ENCODE peak calls at places on chromosomes 1 and 21, in nine cellular contexts. E is neural crest cell; A is SJSA1; T is NAMALWA; R is activated naive CD4-positive, alpha-beta T cell treated with Interleukin-2 at 50 U/mL for 16 hours; Q is EH; W is Panc1; L is AG08396; C is activated T-helper 9 cell treated with anti-CD3 and anti-CD28 coated beads, Interleukin-2, amount 50 U/mL, for 16 hours. Y is an unnamed sample.

GRCh38 chr21:40070871-40071270 is 203.6 kb downstream of the PCP4 start:
- DNase-seq in E (no peak), A (no peak), T (no peak), R (no peak), Q (peak; percentile 1), W (no peak), L (no peak), C (no peak), Y (no peak)

GRCh38 chr1:206633708-206634121 is 1.6 kb upstream of the DYRK3 start:
- DNase-seq in E (no peak), A (peak; percentile 53), T (no peak), R (no peak), Q (peak; percentile 78), W (peak; percentile 81), L (peak; percentile 76), C (no peak), Y (peak; percentile 86)

GRCh38 chr1:144101397-144102050 is 129.7 kb upstream of the FAM72C start:
- DNase-seq in E (peak; percentile 3), A (peak; percentile 67), T (no peak), R (peak; percentile 6), Q (no peak), W (no peak), L (no peak), C (no peak), Y (no peak)

GRCh38 chr1:14946567-14947285 is 206.8 kb upstream of the TMEM51 start:
- DNase-seq in E (no peak), A (no peak), T (no peak), R (no peak), Q (peak; percentile 90), W (no peak), L (peak; percentile 41), C (no peak), Y (peak; percentile 91)

GRCh38 chr1:88371396-88371795 is 312.7 kb upstream of the PKN2 start:
- DNase-seq in E (no peak), A (no peak), T (no peak), R (no peak), Q (no peak), W (no peak), L (no peak), C (no peak), Y (peak; percentile 3)

GRCh38 chr1:52613611-52614373 is 11.6 kb downstream of the GPX7 start:
- DNase-seq in E (no peak), A (no peak), T (no peak), R (no peak), Q (peak; percentile 38), W (no peak), L (no peak), C (no peak), Y (no peak)

GRCh38 chr1:53046930-53047329 is 15.1 kb upstream of the PODN start:
- DNase-seq in E (no peak), A (peak; percentile 53), T (no peak), R (no peak), Q (peak; percentile 82), W (no peak), L (no peak), C (no peak), Y (no peak)

GRCh38 chr1:147665521-147665920 is 4.8 kb downstream of the ACP6 start:
- DNase-seq in E (no peak), A (no peak), T (peak; percentile 32), R (no peak), Q (no peak), W (no peak), L (no peak), C (no peak), Y (peak; percentile 77)

GRCh38 chr1:22484741-22485140 is 33.1 kb downstream of the ZBTB40 start:
- DNase-seq in E (no peak), A (no peak), T (no peak), R (no peak), Q (no peak), W (no peak), L (no peak), C (no peak), Y (no peak)

GRCh38 chr1:196464545-196464944 is 143.7 kb downstream of the KCNT2 start:
- DNase-seq in E (no peak), A (no peak), T (no peak), R (no peak), Q (peak; percentile 78), W (no peak), L (peak; percentile 7), C (no peak), Y (no peak)

GRCh38 chr1:216815239-216815955 is 92.2 kb upstream of the ESRRG start:
- DNase-seq in E (no peak), A (no peak), T (no peak), R (no peak), Q (peak; percentile 2), W (no peak), L (peak; percentile 3), C (no peak), Y (no peak)

GRCh38 chr1:3156936-3157335 is 87.9 kb downstream of the PRDM16 start:
- DNase-seq in E (no peak), A (no peak), T (no peak), R (no peak), Q (no peak), W (no peak), L (no peak), C (no peak), Y (no peak)

GRCh38 chr1:188660573-188660972 is 1817.1 kb downstream of the BRINP3 start:
- DNase-seq in E (no peak), A (no peak), T (no peak), R (no peak), Q (no peak), W (no peak), L (no peak), C (no peak), Y (no peak)

GRCh38 chr1:51070011-51070410 is 32.0 kb upstream of the C1orf185 start:
- DNase-seq in E (no peak), A (no peak), T (no peak), R (no peak), Q (no peak), W (no peak), L (no peak), C (no peak), Y (no peak)

GRCh38 chr1:36966242-36966641 is 68.1 kb downstream of the GRIK3 start:
- DNase-seq in E (peak; percentile 40), A (no peak), T (peak; percentile 42), R (no peak), Q (peak; percentile 3), W (no peak), L (no peak), C (no peak), Y (peak; percentile 11)

GRCh38 chr1:10979483-10979920 is 33.0 kb upstream of the TARDBP start:
- DNase-seq in E (peak; percentile 54), A (no peak), T (no peak), R (no peak), Q (no peak), W (no peak), L (no peak), C (no peak), Y (peak; percentile 76)

GRCh38 chr1:3610165-3610822 is 1.0 kb downstream of the MEGF6 start:
- DNase-seq in E (no peak), A (no peak), T (no peak), R (no peak), Q (peak; percentile 10), W (no peak), L (no peak), C (no peak), Y (peak; percentile 93)

GRCh38 chr1:57367945-57368344 is 55.9 kb downstream of the DAB1 start:
- DNase-seq in E (no peak), A (no peak), T (no peak), R (no peak), Q (no peak), W (no peak), L (no peak), C (no peak), Y (no peak)

GRCh38 chr1:185595835-185596667 is 138.1 kb upstream of the HMCN1 start:
- DNase-seq in E (peak; percentile 54), A (peak; percentile 53), T (peak; percentile 81), R (peak; percentile 54), Q (peak; percentile 41), W (peak; percentile 27), L (peak; percentile 44), C (peak; percentile 13), Y (peak; percentile 54)

GRCh38 chr1:59432531-59433439 is 135.9 kb downstream of the FGGY start:
- DNase-seq in E (no peak), A (no peak), T (no peak), R (no peak), Q (no peak), W (no peak), L (no peak), C (no peak), Y (no peak)

GRCh38 chr1:101131239-101131924 is 105.4 kb upstream of the S1PR1 start:
- DNase-seq in E (no peak), A (no peak), T (no peak), R (no peak), Q (peak; percentile 26), W (no peak), L (no peak), C (no peak), Y (no peak)

GRCh38 chr21:42171091-42172053 is 47.6 kb upstream of the ABCG1 start:
- DNase-seq in E (no peak), A (peak; percentile 49), T (no peak), R (no peak), Q (no peak), W (no peak), L (no peak), C (no peak), Y (no peak)

GRCh38 chr1:157925419-157926166 is 67.9 kb upstream of the KIRREL1 start:
- DNase-seq in E (no peak), A (no peak), T (no peak), R (no peak), Q (no peak), W (no peak), L (no peak), C (no peak), Y (no peak)

GRCh38 chr1:67052741-67053534 is 1.0 kb downstream of the SLC35D1 start:
- DNase-seq in E (peak; percentile 14), A (peak; percentile 44), T (peak; percentile 53), R (peak; percentile 10), Q (peak; percentile 70), W (no peak), L (peak; percentile 53), C (no peak), Y (peak; percentile 77)

GRCh38 chr21:34986561-34987533 is 62.3 kb downstream of the RUNX1 start:
- DNase-seq in E (no peak), A (peak; percentile 75), T (peak; percentile 18), R (peak; percentile 81), Q (peak; percentile 90), W (no peak), L (no peak), C (peak; percentile 61), Y (peak; percentile 66)

GRCh38 chr1:174398246-174398645 is 49.5 kb upstream of the GPR52 start:
- DNase-seq in E (no peak), A (peak; percentile 49), T (no peak), R (no peak), Q (peak; percentile 39), W (no peak), L (peak; percentile 47), C (no peak), Y (no peak)

GRCh38 chr1:234919061-234919755 is 209.4 kb downstream of the TOMM20 start:
- DNase-seq in E (peak; percentile 15), A (no peak), T (no peak), R (no peak), Q (no peak), W (no peak), L (no peak), C (no peak), Y (no peak)

GRCh38 chr1:19177811-19178210 is 32.3 kb downstream of the UBR4 start:
- DNase-seq in E (no peak), A (no peak), T (no peak), R (no peak), Q (no peak), W (no peak), L (no peak), C (no peak), Y (no peak)

GRCh38 chr1:95852483-95853070 is 618.6 kb downstream of the RWDD3 start:
- DNase-seq in E (no peak), A (no peak), T (no peak), R (no peak), Q (no peak), W (no peak), L (no peak), C (no peak), Y (no peak)

GRCh38 chr1:1208713-1209433 is 2.5 kb upstream of the TNFRSF18 start:
- DNase-seq in E (no peak), A (no peak), T (peak; percentile 56), R (peak; percentile 62), Q (no peak), W (no peak), L (no peak), C (no peak), Y (peak; percentile 96)

GRCh38 chr21:36246080-36246631 is 73.8 kb upstream of the MORC3 start:
- DNase-seq in E (no peak), A (peak; percentile 53), T (no peak), R (no peak), Q (no peak), W (no peak), L (no peak), C (no peak), Y (no peak)

Y was measured in osteoblast.